ENCODE peak calls at places on chromosomes 1 and 21, in eight cellular contexts. T is GM23338, O is fibroblast of lung, B is IMR-90, N is hepatocyte, L is neuronal stem cell, K is HCT116, F is osteoblast. A is an unnamed sample. For H3K4me1, the result is how much of the 10 kb centered on the place peaks cover.

GRCh38 chr1:58308206-58308605 is 238.3 kb downstream of the OMA1 start:
- DNase-seq in T (peak), O (no peak), B (no peak), N (no peak), L (no peak), K (no peak), F (no peak), A (no peak)

GRCh38 chr1:145778146-145778540 is 45.8 kb downstream of the RNF115 start:
- DNase-seq in T (no peak), O (peak), B (no peak), N (no peak), L (no peak), K (no peak), F (no peak), A (no peak)

GRCh38 chr1:197130677-197131304 is 15.7 kb downstream of the ASPM start:
- DNase-seq in T (peak), O (peak), B (peak), N (peak), L (no peak), K (no peak), F (no peak), A (no peak)

GRCh38 chr21:38917045-38917774 is 111.5 kb downstream of the ETS2 start:
- DNase-seq in T (no peak), O (no peak), B (no peak), N (no peak), L (no peak), K (no peak), F (no peak), A (peak)

GRCh38 chr1:8167936-8168335 is 141.8 kb upstream of the ERRFI1 start:
- DNase-seq in T (no peak), O (no peak), B (no peak), N (no peak), L (no peak), K (no peak), F (no peak), A (no peak)

GRCh38 chr1:115469703-115470476 is 131.8 kb upstream of the NGF start:
- DNase-seq in T (peak), O (peak), B (peak), N (peak), L (peak), K (peak), F (peak), A (peak)

GRCh38 chr1:235367000-235367908 is at the start of gene TBCE:
- DNase-seq in T (peak), O (peak), B (peak), N (peak), L (peak), K (peak), F (peak), A (peak)

GRCh38 chr1:210570116-210570515 is 241.4 kb downstream of the HHAT start:
- DNase-seq in T (no peak), O (no peak), B (no peak), N (no peak), L (no peak), K (no peak), F (no peak), A (no peak)

GRCh38 chr1:231170875-231171274 is 9.0 kb downstream of the TRIM67 start:
- DNase-seq in T (peak), O (no peak), B (no peak), N (no peak), L (no peak), K (no peak), F (peak), A (no peak)

GRCh38 chr1:184753608-184754478 is 815 bp downstream of the EDEM3 start:
- DNase-seq in T (peak), O (peak), B (peak), N (peak), L (no peak), K (no peak), F (peak), A (peak)

GRCh38 chr21:17610862-17611261 is 1.8 kb downstream of the BTG3 start:
- DNase-seq in T (no peak), O (no peak), B (peak), N (peak), L (no peak), K (no peak), F (peak), A (no peak)

GRCh38 chr1:178352790-178353416 is 143.9 kb downstream of the CLEC20A start:
- DNase-seq in T (no peak), O (no peak), B (no peak), N (no peak), L (no peak), K (no peak), F (no peak), A (no peak)

GRCh38 chr1:178356299-178356698 is 140.5 kb downstream of the CLEC20A start:
- DNase-seq in T (no peak), O (no peak), B (no peak), N (no peak), L (no peak), K (no peak), F (no peak), A (no peak)

GRCh38 chr1:178353524-178353923 is 143.2 kb downstream of the CLEC20A start:
- DNase-seq in T (no peak), O (no peak), B (no peak), N (no peak), L (no peak), K (no peak), F (no peak), A (no peak)

GRCh38 chr1:178360421-178360820 is 136.3 kb downstream of the CLEC20A start:
- DNase-seq in T (no peak), O (no peak), B (no peak), N (no peak), L (no peak), K (no peak), F (no peak), A (no peak)

DNA sequence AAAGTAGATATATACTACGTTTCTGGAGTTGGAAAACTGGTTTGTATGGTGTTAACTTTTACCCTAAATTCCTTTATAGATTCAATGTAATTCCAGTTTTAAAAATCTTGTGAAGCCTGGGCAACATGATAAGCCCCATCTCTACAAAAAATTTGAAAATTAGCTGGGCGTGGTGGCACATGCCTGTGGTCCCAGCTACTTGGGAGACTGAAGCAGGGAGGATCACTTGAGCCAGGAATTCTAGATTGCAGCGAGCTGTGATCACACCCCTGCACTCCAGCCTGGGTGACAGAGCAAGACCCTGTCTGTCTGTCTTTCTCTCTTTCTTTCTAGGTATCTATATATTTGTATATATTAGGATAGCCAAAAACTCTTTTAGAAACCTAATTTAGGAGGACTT is 141.9 kb downstream of the CLEC20A start:
- DNase-seq in T (no peak), O (no peak), B (no peak), N (no peak), L (no peak), K (no peak), F (no peak), A (no peak)
- H2AFZ ChIP-seq in T (no peak), O (no peak), B (no peak), N (no peak), L (no peak), K (no peak), F (no peak), A (no peak)

DNA sequence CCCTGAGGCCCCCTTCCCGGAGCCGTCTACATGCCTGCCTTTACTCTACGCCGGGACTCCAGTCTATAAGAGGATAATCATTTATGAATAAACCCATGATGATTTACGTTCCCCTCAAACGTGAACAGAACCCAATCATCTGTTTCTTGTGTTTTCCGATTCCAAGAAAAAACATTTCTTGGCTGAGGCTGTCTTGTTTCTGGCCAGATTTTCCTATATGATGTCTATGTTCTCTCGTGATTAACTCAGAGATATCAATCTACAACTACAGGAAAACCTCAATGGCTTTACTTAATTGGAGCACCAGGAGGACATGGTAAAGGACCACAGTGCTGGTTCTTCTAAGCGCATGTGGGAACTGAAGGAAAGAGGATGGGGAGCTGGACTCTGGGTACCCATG is 22.3 kb downstream of the RCAN1 start:
- DNase-seq in T (no peak), O (no peak), B (no peak), N (no peak), L (no peak), K (no peak), F (no peak), A (no peak)
- H3K4me1 ChIP-seq in T (under half), O (under half), B (under half), N (under half), L (under half), K (under half), F (under half), A (under half)

DNA sequence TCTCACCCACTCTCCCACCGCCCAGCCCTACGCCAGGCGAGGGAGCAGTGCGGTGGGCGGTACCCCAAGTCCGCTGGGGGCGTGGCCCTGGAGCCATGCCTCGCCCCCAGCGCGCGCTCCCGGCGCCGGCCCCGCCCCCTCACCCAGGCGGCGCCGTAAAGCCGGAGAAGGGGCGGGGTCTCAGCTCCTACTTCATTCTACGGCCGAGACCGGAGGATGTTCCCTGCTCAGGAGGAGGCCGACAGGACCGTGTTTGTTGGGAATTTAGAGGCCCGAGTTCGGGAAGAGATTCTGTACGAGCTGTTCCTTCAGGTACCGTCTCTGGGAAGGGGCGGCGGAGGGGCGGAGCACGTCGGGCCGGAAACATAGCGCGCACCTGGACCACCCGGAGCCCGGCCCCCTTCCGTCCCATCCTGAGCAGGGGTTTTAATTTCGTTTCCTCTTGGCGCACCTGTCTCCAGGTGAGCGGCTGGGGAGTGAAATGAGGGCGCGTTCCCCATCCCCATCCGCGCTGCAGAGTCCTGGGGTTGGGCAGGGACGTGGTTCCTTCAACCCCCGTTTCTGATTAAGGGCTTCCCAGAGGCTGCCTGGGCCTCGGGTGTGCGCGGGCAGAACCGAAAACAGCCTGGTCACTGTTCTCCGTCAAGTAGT is at the start of gene RBM11:
- DNase-seq in T (peak), O (peak), B (peak), N (peak), L (peak), K (no peak), F (peak), A (no peak)
- H3K27ac ChIP-seq in T (peak), O (no peak), B (no peak), N (peak), L (no peak), K (no peak), F (no peak), A (no peak)

GRCh38 chr21:31606081-31606874 is 53.2 kb upstream of the SOD1 start:
- DNase-seq in T (no peak), O (no peak), B (no peak), N (no peak), L (no peak), K (no peak), F (peak), A (no peak)

GRCh38 chr21:31607791-31608190 is 51.7 kb upstream of the SOD1 start:
- DNase-seq in T (no peak), O (no peak), B (no peak), N (no peak), L (no peak), K (no peak), F (no peak), A (no peak)

GRCh38 chr21:31609081-31609480 is 50.4 kb upstream of the SOD1 start:
- DNase-seq in T (peak), O (peak), B (no peak), N (no peak), L (no peak), K (no peak), F (no peak), A (no peak)

GRCh38 chr21:31599563-31599962 is 59.9 kb upstream of the SOD1 start:
- DNase-seq in T (no peak), O (no peak), B (no peak), N (no peak), L (no peak), K (no peak), F (no peak), A (no peak)

DNA sequence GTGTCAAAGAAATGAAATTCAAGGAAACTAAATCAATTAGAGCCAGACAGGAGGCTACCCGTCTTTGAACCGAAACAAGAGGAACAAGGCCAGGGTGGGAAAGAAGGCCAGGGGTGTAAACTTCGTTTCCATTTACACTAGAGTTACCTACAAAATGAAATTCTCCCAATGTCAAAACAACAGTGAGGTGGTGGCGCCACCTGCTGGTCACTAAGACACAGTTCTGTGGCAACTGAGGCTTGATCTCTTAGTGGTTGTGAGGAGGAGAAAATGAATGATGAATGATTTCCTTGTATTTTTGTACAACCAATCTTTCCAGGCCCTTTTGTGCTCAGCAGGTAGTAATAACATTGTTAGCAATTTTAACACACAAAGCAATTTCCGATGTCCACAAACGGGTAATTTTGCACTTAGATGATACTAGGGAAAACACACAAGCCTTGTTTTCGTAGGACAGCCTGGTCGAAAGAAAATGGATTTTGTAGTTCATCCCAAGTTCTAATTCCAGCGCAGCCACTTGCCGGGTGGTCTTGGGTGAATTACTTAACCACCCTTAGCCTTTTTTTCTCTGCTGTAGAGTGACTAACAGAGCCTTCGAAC is 54.8 kb upstream of the SOD1 start:
- DNase-seq in T (peak), O (peak), B (peak), N (peak), L (peak), K (peak), F (peak), A (peak)
- H2AFZ ChIP-seq in T (peak), O (no peak), B (no peak), N (no peak), L (peak), K (no peak), F (no peak), A (no peak)

GRCh38 chr1:93615201-93616150 is 66.2 kb downstream of the BCAR3 start:
- DNase-seq in T (peak), O (peak), B (peak), N (peak), L (no peak), K (no peak), F (peak), A (no peak)
- H3K4me1 ChIP-seq in T (under half), O (under half), B (under half), N (half or more), L (under half), K (half or more), F (half or more), A (under half)

GRCh38 chr1:201535046-201535777 is 3.7 kb upstream of the NAV1 start:
- DNase-seq in T (no peak), O (peak), B (peak), N (peak), L (no peak), K (peak), F (peak), A (no peak)

GRCh38 chr1:201535778-201536245 is 3.1 kb upstream of the NAV1 start:
- DNase-seq in T (no peak), O (no peak), B (no peak), N (no peak), L (no peak), K (no peak), F (peak), A (no peak)

GRCh38 chr1:201537467-201537866 is 1.5 kb upstream of the NAV1 start:
- DNase-seq in T (no peak), O (no peak), B (no peak), N (no peak), L (no peak), K (no peak), F (no peak), A (no peak)

GRCh38 chr1:201537028-201537427 is 1.9 kb upstream of the NAV1 start:
- DNase-seq in T (no peak), O (no peak), B (no peak), N (no peak), L (no peak), K (no peak), F (no peak), A (no peak)

GRCh38 chr1:201536542-201536941 is 2.4 kb upstream of the NAV1 start:
- DNase-seq in T (no peak), O (peak), B (peak), N (no peak), L (no peak), K (peak), F (peak), A (no peak)
- H3K27ac ChIP-seq in T (no peak), O (peak), B (peak), N (peak), L (no peak), K (no peak), F (peak), A (no peak)

GRCh38 chr1:45275054-45275453 is 51.6 kb upstream of the HPDL start:
- DNase-seq in T (peak), O (no peak), B (no peak), N (no peak), L (no peak), K (no peak), F (no peak), A (no peak)

GRCh38 chr1:45272943-45273342 is 53.8 kb upstream of the HPDL start:
- DNase-seq in T (no peak), O (peak), B (peak), N (no peak), L (no peak), K (no peak), F (peak), A (no peak)
- H2AFZ ChIP-seq in T (no peak), O (no peak), B (peak), N (no peak), L (no peak), K (no peak), F (peak), A (no peak)